ENCODE peak calls at places on chromosomes 11 and 22, in five cellular contexts. K is upper lobe of right lung, J is esophagus squamous epithelium, N is cardiac muscle cell, W is tibial artery. U is an unnamed sample. For H3K4me1, the result is how much of the 10 kb centered on the place peaks cover.

GRCh38 chr22:32206774-32207758 is 2.2 kb upstream of the RFPL2 start:
- DNase-seq in N (peak), K (no peak), W (no peak), J (no peak), U (no peak)

GRCh38 chr11:85725510-85726258 is 39.7 kb upstream of the CCDC89 start:
- DNase-seq in N (no peak), W (no peak), K (no peak), J (no peak), U (no peak)

GRCh38 chr22:45612451-45612901 is 59.2 kb upstream of the ATXN10 start:
- DNase-seq in N (no peak), J (peak), K (peak), W (peak), U (no peak)

GRCh38 chr11:124581817-124582216 is 12.0 kb downstream of the OR8A1 start:
- DNase-seq in J (no peak), W (no peak), N (peak), K (no peak), U (no peak)

GRCh38 chr11:75475767-75476650 is 43.0 kb upstream of the KLHL35 start:
- DNase-seq in K (no peak), W (no peak), J (no peak), N (no peak), U (no peak)

GRCh38 chr11:3121931-3122774 is 43.0 kb downstream of the OSBPL5 start:
- DNase-seq in N (no peak), J (no peak), K (peak), W (peak), U (no peak)

GRCh38 chr11:95084509-95084908 is 5.1 kb upstream of the ENDOD1 start:
- DNase-seq in N (no peak), J (no peak), W (no peak), K (no peak), U (no peak)

GRCh38 chr22:38086001-38086845 is 2.2 kb upstream of the SLC16A8 start:
- DNase-seq in W (no peak), J (no peak), N (no peak), K (no peak), U (no peak)

GRCh38 chr22:38298312-38299000 is 18.8 kb downstream of the CSNK1E start:
- DNase-seq in N (no peak), J (no peak), K (no peak), W (no peak), U (peak)

DNA sequence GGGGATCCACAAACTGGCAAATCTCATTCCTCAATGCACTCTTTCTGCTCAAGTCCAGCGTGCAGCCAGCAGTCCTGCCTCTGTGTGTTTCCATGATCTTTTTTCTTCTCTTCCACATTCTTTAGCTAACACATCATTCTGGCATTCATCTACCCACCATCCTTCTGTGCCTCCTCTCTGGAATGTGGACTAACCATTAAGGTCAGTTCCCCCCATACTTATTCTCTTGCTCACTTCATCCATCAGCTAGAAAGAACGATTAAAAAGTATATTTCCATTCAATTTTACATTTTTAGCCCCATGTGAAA is 7.8 kb downstream of the KIRREL3 start:
- DNase-seq in N (no peak), K (no peak), W (no peak), J (no peak), U (no peak)
- H3K4me1 ChIP-seq in N (under half), K (under half), W (under half), J (under half), U (under half)

DNA sequence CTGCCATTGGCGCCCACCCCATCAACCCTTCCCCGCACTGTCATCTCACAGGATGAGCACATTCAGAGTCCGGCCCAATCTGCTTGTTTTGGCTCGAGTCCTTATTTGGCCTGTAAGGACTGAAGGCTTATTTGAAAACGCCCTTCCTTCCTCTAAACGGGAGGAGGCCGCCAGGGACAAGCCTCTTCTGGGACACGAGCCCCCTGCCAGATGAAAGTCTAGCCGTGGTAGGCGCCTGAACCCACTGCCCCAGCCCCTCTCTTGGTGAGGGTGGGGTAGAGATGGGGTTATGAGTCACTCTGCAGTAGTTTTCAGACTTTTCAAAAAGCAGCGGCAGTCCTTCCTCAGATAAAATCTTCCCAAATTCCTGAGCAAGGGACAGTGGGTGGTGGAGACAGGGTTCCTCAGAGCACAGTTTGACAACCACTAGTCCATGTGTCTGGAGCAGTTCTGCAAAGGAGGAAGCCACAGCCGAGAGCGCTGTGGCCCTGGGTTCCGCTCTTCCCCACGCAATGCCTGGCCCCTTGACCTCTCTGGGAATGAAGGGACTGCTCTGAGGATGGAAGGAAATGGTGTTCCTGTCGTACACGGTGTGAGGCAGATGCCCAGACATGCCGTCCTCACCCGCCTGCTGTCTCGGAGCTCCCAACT is 57.0 kb downstream of the MYH9 start:
- DNase-seq in W (peak), J (no peak), N (no peak), K (no peak), U (no peak)
- H3K4me1 ChIP-seq in W (half or more), J (half or more), N (half or more), K (half or more), U (half or more)

GRCh38 chr11:45145421-45146071 is 893 bp upstream of the PRDM11 start:
- DNase-seq in K (peak), N (peak), W (peak), J (no peak), U (no peak)
- H3K4me1 ChIP-seq in K (under half), N (under half), W (under half), J (under half), U (under half)

DNA sequence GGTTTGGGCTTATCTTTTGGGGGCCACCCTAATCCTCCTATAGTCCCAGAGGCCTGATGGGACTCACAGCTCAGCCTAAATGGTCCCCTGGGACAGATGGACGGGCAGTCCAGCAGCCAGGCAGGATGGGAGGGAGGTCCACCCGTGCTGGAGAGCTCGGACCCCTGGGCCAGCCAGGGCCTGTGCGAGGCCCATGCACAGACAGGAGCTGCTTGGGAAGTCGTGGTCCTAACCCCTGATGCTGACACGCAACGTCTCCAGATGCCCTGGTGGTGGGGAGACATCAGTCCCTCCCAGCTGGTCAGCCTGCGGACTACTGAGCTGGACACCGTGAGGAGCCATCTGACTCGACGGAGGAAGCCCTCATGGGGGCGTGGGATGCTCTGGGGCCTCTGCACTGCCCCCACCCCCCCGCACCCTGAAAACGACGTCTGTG is 31.2 kb upstream of the MUC5AC start:
- DNase-seq in K (peak), J (no peak), N (no peak), W (peak), U (no peak)
- H3K4me1 ChIP-seq in K (under half), J (under half), N (under half), W (under half), U (under half)

GRCh38 chr22:49930128-49930527 is 11.7 kb downstream of the CRELD2 start:
- DNase-seq in J (no peak), K (no peak), W (no peak), N (no peak), U (no peak)
- H3K4me1 ChIP-seq in J (under half), K (under half), W (under half), N (under half), U (under half)

GRCh38 chr11:63870351-63871197 is 31.7 kb downstream of the MARK2 start:
- DNase-seq in N (no peak), K (no peak), J (no peak), W (no peak), U (no peak)

GRCh38 chr11:63867511-63867910 is 28.6 kb downstream of the MARK2 start:
- DNase-seq in N (no peak), J (no peak), K (no peak), W (no peak), U (no peak)

GRCh38 chr11:63868399-63869064 is 29.6 kb downstream of the MARK2 start:
- DNase-seq in N (no peak), W (no peak), J (no peak), K (no peak), U (no peak)

GRCh38 chr11:63869686-63870085 is 30.8 kb downstream of the MARK2 start:
- DNase-seq in W (no peak), K (no peak), J (no peak), N (no peak), U (no peak)

GRCh38 chr11:63869171-63869591 is 30.3 kb downstream of the MARK2 start:
- DNase-seq in W (no peak), J (no peak), K (no peak), N (no peak), U (no peak)
- H3K4me1 ChIP-seq in W (half or more), J (half or more), K (half or more), N (under half), U (under half)

GRCh38 chr11:47986219-47986618 is 5.9 kb downstream of the PTPRJ start:
- DNase-seq in W (no peak), N (no peak), J (no peak), K (no peak), U (no peak)

GRCh38 chr11:47983464-47984397 is 3.4 kb downstream of the PTPRJ start:
- DNase-seq in J (no peak), N (no peak), K (no peak), W (no peak), U (no peak)

GRCh38 chr11:47987310-47987709 is 7.0 kb downstream of the PTPRJ start:
- DNase-seq in W (no peak), K (no peak), J (no peak), N (no peak), U (no peak)

GRCh38 chr11:47987781-47988180 is 7.4 kb downstream of the PTPRJ start:
- DNase-seq in N (no peak), J (no peak), W (no peak), K (no peak), U (no peak)

GRCh38 chr11:47986742-47987141 is 6.4 kb downstream of the PTPRJ start:
- DNase-seq in K (no peak), J (no peak), W (no peak), N (no peak), U (no peak)
- H3K4me1 ChIP-seq in K (under half), J (under half), W (under half), N (under half), U (under half)

GRCh38 chr11:128628343-128628673 is 41.0 kb upstream of the ETS1 start:
- DNase-seq in W (no peak), J (no peak), N (no peak), K (no peak), U (no peak)
- H3K4me1 ChIP-seq in W (under half), J (under half), N (under half), K (under half), U (under half)

GRCh38 chr11:66070604-66071325 is 693 bp downstream of the PACS1 start:
- DNase-seq in J (no peak), N (peak), K (peak), W (peak), U (no peak)
- H3K4me1 ChIP-seq in J (under half), N (under half), K (under half), W (under half), U (under half)

U was measured in Caco-2.